ENCODE peak calls at places on chromosomes 5 and 9, in nine cellular contexts. X is MCF 10A; S is GF-D8; J is H54; U is activated CD4-positive, alpha-beta T cell treated with anti-CD3 and anti-CD28 coated beads, Interleukin-2, amount 50 U/mL, for 4 hours; P is NCI-H526 treated with DMSO at 0.1 percent for 48 hours; H is AG10803; K is adrenal gland; E is SW480. I is an unnamed sample.

GRCh38 chr9:70593241-70593640 is 178.8 kb upstream of the KLF9 start:
- DNase-seq in S (no peak), K (no peak), H (no peak), E (no peak), J (no peak), P (no peak), U (no peak), X (no peak), I (no peak)

GRCh38 chr5:75438722-75439121 is 72.7 kb downstream of the CERT1 start:
- DNase-seq in H (no peak), J (no peak), U (no peak), S (no peak), X (no peak), E (no peak), P (no peak), K (no peak), I (no peak)

GRCh38 chr5:110335361-110336046 is 391.0 kb downstream of the TMEM232 start:
- DNase-seq in K (no peak), H (peak; percentile 99), E (no peak), J (no peak), S (no peak), U (no peak), X (no peak), P (no peak), I (no peak)

GRCh38 chr9:95025213-95026170 is 292.0 kb downstream of the FANCC start:
- DNase-seq in X (no peak), E (peak; percentile 55), H (peak; percentile 88), S (no peak), K (peak; percentile 71), U (no peak), J (peak; percentile 68), P (peak; percentile 37), I (peak; percentile 58)

GRCh38 chr5:5309645-5310044 is 112.8 kb upstream of the ICE1 start:
- DNase-seq in U (no peak), E (no peak), J (no peak), P (no peak), H (no peak), X (no peak), K (no peak), S (no peak), I (no peak)

GRCh38 chr5:173211284-173211683 is 23.7 kb downstream of the NKX2-5 start:
- DNase-seq in J (no peak), E (no peak), P (no peak), K (no peak), U (no peak), S (no peak), X (no peak), H (no peak), I (no peak)

GRCh38 chr5:96528262-96528661 is 95.2 kb upstream of the PCSK1 start:
- DNase-seq in K (no peak), E (no peak), P (no peak), J (no peak), H (no peak), S (no peak), X (no peak), U (no peak), I (no peak)

GRCh38 chr5:60339691-60340191 is 360.2 kb downstream of the DEPDC1B start:
- DNase-seq in P (no peak), E (no peak), S (no peak), U (no peak), X (no peak), K (no peak), J (no peak), H (peak; percentile 55), I (no peak)

GRCh38 chr5:82422001-82422740 is 144.0 kb upstream of the RPS23 start:
- DNase-seq in J (no peak), S (no peak), U (no peak), P (no peak), X (no peak), K (no peak), E (no peak), H (no peak), I (no peak)

GRCh38 chr5:130571076-130571475 is 594.0 kb downstream of the HINT1 start:
- DNase-seq in H (peak; percentile 1), E (no peak), S (no peak), P (no peak), J (no peak), X (peak; percentile 66), U (no peak), K (no peak), I (no peak)

GRCh38 chr5:1973391-1974013 is 90.8 kb upstream of the IRX4 start:
- DNase-seq in E (peak; percentile 80), S (no peak), X (peak; percentile 96), J (no peak), H (no peak), P (no peak), U (no peak), K (no peak), I (no peak)

GRCh38 chr5:175823731-175824525 is 47.5 kb upstream of the CPLX2 start:
- DNase-seq in H (no peak), J (no peak), P (peak; percentile 21), X (no peak), E (no peak), S (no peak), K (no peak), U (no peak), I (no peak)

I was measured in ACHN.